ENCODE peak calls at places on chromosomes 7 and 10, in seven cellular contexts. A, H, I, Q, N, R and W are unnamed samples.

GRCh38 chr7:96449094-96449493 is 127.2 kb upstream of the SLC25A13 start:
- DNase-seq in A (no peak), H (no peak), I (no peak), Q (no peak), N (no peak), R (no peak), W (no peak)

GRCh38 chr7:12249706-12250105 is 38.6 kb downstream of the TMEM106B start:
- DNase-seq in A (no peak), H (no peak), I (no peak), Q (no peak), N (no peak), R (no peak), W (no peak)

GRCh38 chr7:107920048-107920772 is 29.2 kb downstream of the DLD start:
- DNase-seq in A (no peak), H (no peak), I (no peak), Q (no peak), N (no peak), R (no peak), W (no peak)

GRCh38 chr10:13732485-13732884 is 145.7 kb downstream of the PRPF18 start:
- DNase-seq in A (no peak), H (no peak), I (no peak), Q (no peak), N (no peak), R (no peak), W (no peak)

GRCh38 chr7:121302214-121302745 is 26.5 kb upstream of the WNT16 start:
- DNase-seq in A (no peak), H (no peak), I (peak; percentile 22), Q (no peak), N (no peak), R (no peak), W (no peak)

GRCh38 chr10:111481271-111482073 is 404.6 kb downstream of the ADRA2A start:
- DNase-seq in A (no peak), H (no peak), I (no peak), Q (no peak), N (no peak), R (no peak), W (peak; percentile 36)

GRCh38 chr10:71316081-71316785 is 2.8 kb upstream of the SLC29A3 start:
- DNase-seq in A (no peak), H (no peak), I (no peak), Q (no peak), N (no peak), R (no peak), W (no peak)

GRCh38 chr7:109694122-109694521 is 1124.4 kb downstream of the DNAJB9 start:
- DNase-seq in A (no peak), H (no peak), I (no peak), Q (no peak), N (no peak), R (no peak), W (no peak)

GRCh38 chr7:9657257-9657656 is 1223.8 kb downstream of the NXPH1 start:
- DNase-seq in A (no peak), H (no peak), I (no peak), Q (no peak), N (no peak), R (no peak), W (no peak)

GRCh38 chr7:98110249-98111022 is 3.8 kb downstream of the LMTK2 start:
- DNase-seq in A (peak; percentile 57), H (no peak), I (no peak), Q (no peak), N (peak; percentile 74), R (no peak), W (no peak)

GRCh38 chr7:129664029-129665012 is 52.8 kb downstream of the NRF1 start:
- DNase-seq in A (no peak), H (peak; percentile 17), I (peak; percentile 69), Q (no peak), N (no peak), R (no peak), W (peak; percentile 65)